ENCODE peak calls at places on chromosome 13, in ten cellular contexts. Q is A549, E is psoas muscle, F is choroid plexus epithelial cell, M is uterus, Y is fibroblast of lung, J is PC-9, R is stomach, P is right lobe of liver, W is pancreas. T is an unnamed sample.

GRCh38 chr13:98320561-98321105 is 143.6 kb upstream of the RNF113B start:
- DNase-seq in Y (no peak), Q (no peak), M (no peak), P (no peak), F (no peak), R (no peak), W (no peak), E (no peak), J (no peak), T (no peak)

GRCh38 chr13:34731486-34731885 is 210.6 kb upstream of the NBEA start:
- DNase-seq in W (no peak), Y (no peak), R (no peak), Q (no peak), E (no peak), P (no peak), M (no peak), J (no peak), F (no peak), T (peak)

GRCh38 chr13:111572956-111573355 is 252.5 kb downstream of the TEX29 start:
- DNase-seq in E (no peak), M (no peak), Q (no peak), Y (no peak), J (no peak), F (no peak), P (peak), W (peak), R (peak), T (no peak)

GRCh38 chr13:50805805-50806204 is 37.7 kb downstream of the DLEU7 start:
- DNase-seq in J (no peak), F (peak), R (no peak), Q (no peak), E (no peak), M (no peak), P (no peak), Y (peak), W (no peak), T (peak)

GRCh38 chr13:113595131-113595530 is 10.6 kb downstream of the TFDP1 start:
- DNase-seq in W (no peak), E (no peak), F (no peak), J (no peak), P (no peak), R (peak), Y (no peak), M (no peak), Q (no peak), T (no peak)

GRCh38 chr13:78875792-78876580 is 217.0 kb upstream of the OBI1 start:
- DNase-seq in W (no peak), F (no peak), M (no peak), Q (no peak), J (no peak), E (no peak), P (peak), R (no peak), Y (no peak), T (no peak)

GRCh38 chr13:41008349-41008980 is 10.7 kb downstream of the ELF1 start:
- DNase-seq in P (no peak), R (no peak), M (no peak), F (peak), J (peak), W (no peak), Q (no peak), E (no peak), Y (peak), T (peak)

GRCh38 chr13:111907341-111907880 is 159.5 kb upstream of the SOX1 start:
- DNase-seq in J (no peak), W (no peak), Q (no peak), Y (no peak), E (no peak), F (no peak), R (no peak), M (no peak), P (no peak), T (no peak)

GRCh38 chr13:33402975-33403374 is 117.4 kb upstream of the STARD13 start:
- DNase-seq in Y (no peak), M (no peak), P (no peak), F (no peak), Q (no peak), E (no peak), J (no peak), R (no peak), W (no peak), T (no peak)

GRCh38 chr13:111429064-111429558 is 108.7 kb downstream of the TEX29 start:
- DNase-seq in Y (peak), Q (peak), W (peak), F (peak), E (no peak), M (no peak), P (peak), R (no peak), J (peak), T (peak)

GRCh38 chr13:104461049-104461448 is 1394.8 kb upstream of the SLC10A2 start:
- DNase-seq in Q (no peak), R (no peak), Y (no peak), E (no peak), M (no peak), F (no peak), P (no peak), J (no peak), W (no peak), T (no peak)

GRCh38 chr13:104466016-104466415 is 1399.8 kb upstream of the SLC10A2 start:
- DNase-seq in W (no peak), Y (no peak), P (no peak), Q (no peak), F (no peak), J (peak), E (no peak), R (no peak), M (no peak), T (peak)

GRCh38 chr13:104460553-104460952 is 1394.3 kb upstream of the SLC10A2 start:
- DNase-seq in E (no peak), Y (peak), R (no peak), Q (no peak), W (no peak), P (no peak), J (no peak), M (no peak), F (peak), T (peak)
- H3K4me3 ChIP-seq in E (no peak), Y (no peak), R (no peak), Q (no peak), W (no peak), P (no peak), J (no peak), M (no peak), F (no peak), T (no peak)

DNA sequence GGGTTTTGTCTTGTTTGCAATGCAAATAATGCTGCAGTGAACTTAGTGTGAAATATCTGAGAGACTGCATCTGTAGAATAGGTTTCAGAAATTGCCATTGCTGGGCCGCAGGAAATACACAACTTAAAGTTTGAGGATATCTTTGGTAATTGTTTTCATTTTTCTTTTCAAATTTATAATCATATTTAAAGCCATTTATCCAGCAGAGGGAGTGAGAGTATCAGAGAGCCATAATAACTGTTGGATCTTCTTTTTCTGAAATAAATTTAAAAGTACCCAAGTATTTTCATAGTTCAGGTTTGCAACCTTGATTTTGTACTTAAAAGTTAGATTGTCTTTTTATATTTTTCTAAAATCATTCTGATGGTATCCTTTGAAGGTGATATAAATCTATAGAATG is 99.4 kb downstream of the ZMYM2 start:
- DNase-seq in Y (no peak), Q (no peak), J (no peak), E (no peak), W (no peak), P (no peak), M (no peak), R (no peak), F (no peak), T (no peak)
- TF ChIP-seq CTCF in Y (peak), Q (no peak), J (peak), E (peak), W (no peak), P (peak), M (no peak), R (no peak), F (peak), T (no peak)

DNA sequence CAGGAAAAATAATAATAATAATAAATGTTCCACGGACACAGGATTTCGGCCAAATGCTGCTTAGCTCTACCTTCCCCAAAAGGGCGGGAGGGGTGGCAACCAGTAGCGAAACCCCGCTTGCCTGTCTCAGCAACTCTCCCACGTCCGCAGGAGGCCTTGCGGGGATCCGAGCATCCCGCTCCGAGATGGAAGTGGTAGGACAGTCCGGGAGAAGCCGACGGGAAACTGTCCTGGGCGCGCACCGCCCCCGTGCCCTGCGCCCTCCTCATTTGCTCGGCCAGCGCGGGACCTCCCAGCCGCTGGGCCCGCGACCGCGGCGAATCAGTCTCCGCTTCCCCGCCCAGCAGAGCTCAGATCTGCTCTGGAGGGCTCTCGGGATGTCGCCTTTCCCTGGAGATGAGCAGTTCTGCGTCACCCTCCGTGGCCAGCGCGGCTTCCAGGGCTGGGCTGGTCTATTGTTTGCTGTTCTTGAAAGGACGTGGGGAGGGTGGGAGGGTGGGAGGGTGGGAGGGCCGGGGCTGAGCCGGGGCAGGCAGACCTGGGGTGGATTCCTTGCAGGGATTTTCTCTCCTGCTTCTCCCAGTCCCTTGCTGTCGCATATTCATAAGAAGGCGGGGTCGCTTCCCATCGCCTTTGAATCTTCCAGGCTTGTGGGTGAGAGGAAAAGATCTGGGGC is 48.8 kb upstream of the PABPC3 start:
- DNase-seq in M (no peak), J (no peak), F (peak), Y (peak), E (no peak), Q (no peak), R (no peak), W (no peak), P (no peak), T (peak)
- H3K4me3 ChIP-seq in M (no peak), J (no peak), F (peak), Y (peak), E (no peak), Q (peak), R (peak), W (peak), P (no peak), T (peak)

GRCh38 chr13:77002590-77003190 is 10.8 kb downstream of the CLN5 start:
- DNase-seq in Y (peak), J (no peak), M (no peak), Q (peak), E (no peak), F (peak), P (no peak), W (no peak), R (no peak), T (peak)
- TF ChIP-seq CTCF in Y (peak), J (peak), M (peak), Q (peak), E (peak), F (peak), P (peak), W (peak), R (peak), T (peak)